ENCODE peak calls at places on chromosome 2, in seven cellular contexts. One of them, this sample, is unnamed.

GRCh38 chr2:24077535-24077877 is 1.4 kb upstream of the SF3B6 start:
- DNase-seq in AG04449: no peak
- DNase-seq in sigmoid colon: no peak
- DNase-seq in choroid plexus epithelial cell: no peak
- DNase-seq in brain microvascular endothelial cell: no peak
- DNase-seq in uterus: no peak
- DNase-seq in small intestine: peak; percentile 48
- DNase-seq in this sample: no peak

GRCh38 chr2:105241443-105241842 is at the start of gene GPR45:
- DNase-seq in AG04449: no peak
- DNase-seq in sigmoid colon: no peak
- DNase-seq in choroid plexus epithelial cell: no peak
- DNase-seq in brain microvascular endothelial cell: no peak
- DNase-seq in uterus: no peak
- DNase-seq in small intestine: no peak
- DNase-seq in this sample: no peak

GRCh38 chr2:221808488-221808887 is 236.4 kb upstream of the EPHA4 start:
- DNase-seq in AG04449: no peak
- DNase-seq in sigmoid colon: no peak
- DNase-seq in choroid plexus epithelial cell: no peak
- DNase-seq in brain microvascular endothelial cell: no peak
- DNase-seq in uterus: no peak
- DNase-seq in small intestine: no peak
- DNase-seq in this sample: no peak

GRCh38 chr2:208147008-208147407 is 1.1 kb upstream of the CRYGB start:
- DNase-seq in AG04449: no peak
- DNase-seq in sigmoid colon: no peak
- DNase-seq in choroid plexus epithelial cell: no peak
- DNase-seq in brain microvascular endothelial cell: no peak
- DNase-seq in uterus: no peak
- DNase-seq in small intestine: no peak
- DNase-seq in this sample: no peak

GRCh38 chr2:109189751-109190150 is 60.7 kb downstream of the SH3RF3 start:
- DNase-seq in AG04449: no peak
- DNase-seq in sigmoid colon: no peak
- DNase-seq in choroid plexus epithelial cell: peak; percentile 50
- DNase-seq in brain microvascular endothelial cell: no peak
- DNase-seq in uterus: no peak
- DNase-seq in small intestine: no peak
- DNase-seq in this sample: no peak

GRCh38 chr2:118846667-118847446 is 591 bp downstream of the EN1 start:
- DNase-seq in AG04449: no peak
- DNase-seq in sigmoid colon: no peak
- DNase-seq in choroid plexus epithelial cell: peak; percentile 26
- DNase-seq in brain microvascular endothelial cell: no peak
- DNase-seq in uterus: no peak
- DNase-seq in small intestine: no peak
- DNase-seq in this sample: no peak

GRCh38 chr2:11872247-11872947 is 126.0 kb downstream of the LPIN1 start:
- DNase-seq in AG04449: no peak
- DNase-seq in sigmoid colon: no peak
- DNase-seq in choroid plexus epithelial cell: peak; percentile 55
- DNase-seq in brain microvascular endothelial cell: peak; percentile 10
- DNase-seq in uterus: no peak
- DNase-seq in small intestine: no peak
- DNase-seq in this sample: peak; percentile 63

GRCh38 chr2:145006957-145007672 is 487.2 kb upstream of the ZEB2 start:
- DNase-seq in AG04449: peak; percentile 96
- DNase-seq in sigmoid colon: no peak
- DNase-seq in choroid plexus epithelial cell: peak; percentile 87
- DNase-seq in brain microvascular endothelial cell: peak; percentile 96
- DNase-seq in uterus: no peak
- DNase-seq in small intestine: no peak
- DNase-seq in this sample: peak; percentile 95

GRCh38 chr2:127439343-127439742 is 21.1 kb downstream of the PROC start:
- DNase-seq in AG04449: no peak
- DNase-seq in sigmoid colon: no peak
- DNase-seq in choroid plexus epithelial cell: no peak
- DNase-seq in brain microvascular endothelial cell: no peak
- DNase-seq in uterus: no peak
- DNase-seq in small intestine: no peak
- DNase-seq in this sample: no peak

GRCh38 chr2:60091884-60092283 is 461.6 kb downstream of the BCL11A start:
- DNase-seq in AG04449: no peak
- DNase-seq in sigmoid colon: no peak
- DNase-seq in choroid plexus epithelial cell: no peak
- DNase-seq in brain microvascular endothelial cell: no peak
- DNase-seq in uterus: no peak
- DNase-seq in small intestine: peak; percentile 96
- DNase-seq in this sample: no peak

GRCh38 chr2:12397861-12398260 is 318.9 kb upstream of the TRIB2 start:
- DNase-seq in AG04449: no peak
- DNase-seq in sigmoid colon: no peak
- DNase-seq in choroid plexus epithelial cell: no peak
- DNase-seq in brain microvascular endothelial cell: no peak
- DNase-seq in uterus: no peak
- DNase-seq in small intestine: no peak
- DNase-seq in this sample: peak; percentile 43

GRCh38 chr2:31333527-31334183 is 80.9 kb downstream of the XDH start:
- DNase-seq in AG04449: no peak
- DNase-seq in sigmoid colon: peak; percentile 79
- DNase-seq in choroid plexus epithelial cell: peak; percentile 93
- DNase-seq in brain microvascular endothelial cell: peak; percentile 77
- DNase-seq in uterus: peak; percentile 55
- DNase-seq in small intestine: peak; percentile 79
- DNase-seq in this sample: peak; percentile 88

GRCh38 chr2:201149064-201149820 is 33.3 kb downstream of the CFLAR start:
- DNase-seq in AG04449: peak; percentile 77
- DNase-seq in sigmoid colon: no peak
- DNase-seq in choroid plexus epithelial cell: peak; percentile 98
- DNase-seq in brain microvascular endothelial cell: peak; percentile 90
- DNase-seq in uterus: no peak
- DNase-seq in small intestine: peak; percentile 98
- DNase-seq in this sample: peak; percentile 95

GRCh38 chr2:126891681-126892500 is 6.8 kb upstream of the TEX51 start:
- DNase-seq in AG04449: no peak
- DNase-seq in sigmoid colon: no peak
- DNase-seq in choroid plexus epithelial cell: no peak
- DNase-seq in brain microvascular endothelial cell: no peak
- DNase-seq in uterus: peak; percentile 1
- DNase-seq in small intestine: peak; percentile 9
- DNase-seq in this sample: no peak

GRCh38 chr2:172836386-172837200 is 100.9 kb downstream of the RAPGEF4 start:
- DNase-seq in AG04449: no peak
- DNase-seq in sigmoid colon: no peak
- DNase-seq in choroid plexus epithelial cell: peak; percentile 49
- DNase-seq in brain microvascular endothelial cell: peak; percentile 59
- DNase-seq in uterus: peak; percentile 50
- DNase-seq in small intestine: peak; percentile 59
- DNase-seq in this sample: peak; percentile 97

GRCh38 chr2:15092691-15093090 is 460.2 kb downstream of the LRATD1 start:
- DNase-seq in AG04449: peak; percentile 26
- DNase-seq in sigmoid colon: no peak
- DNase-seq in choroid plexus epithelial cell: peak; percentile 3
- DNase-seq in brain microvascular endothelial cell: no peak
- DNase-seq in uterus: no peak
- DNase-seq in small intestine: no peak
- DNase-seq in this sample: peak; percentile 22

GRCh38 chr2:78994789-78995188 is 30.7 kb upstream of the REG3G start:
- DNase-seq in AG04449: no peak
- DNase-seq in sigmoid colon: no peak
- DNase-seq in choroid plexus epithelial cell: no peak
- DNase-seq in brain microvascular endothelial cell: no peak
- DNase-seq in uterus: no peak
- DNase-seq in small intestine: no peak
- DNase-seq in this sample: no peak

GRCh38 chr2:78992451-78992806 is 33.1 kb upstream of the REG3G start:
- DNase-seq in AG04449: no peak
- DNase-seq in sigmoid colon: no peak
- DNase-seq in choroid plexus epithelial cell: peak; percentile 19
- DNase-seq in brain microvascular endothelial cell: no peak
- DNase-seq in uterus: no peak
- DNase-seq in small intestine: no peak
- DNase-seq in this sample: no peak

GRCh38 chr2:78993518-78994148 is 31.9 kb upstream of the REG3G start:
- DNase-seq in AG04449: no peak
- DNase-seq in sigmoid colon: no peak
- DNase-seq in choroid plexus epithelial cell: no peak
- DNase-seq in brain microvascular endothelial cell: no peak
- DNase-seq in uterus: no peak
- DNase-seq in small intestine: no peak
- DNase-seq in this sample: no peak

DNA sequence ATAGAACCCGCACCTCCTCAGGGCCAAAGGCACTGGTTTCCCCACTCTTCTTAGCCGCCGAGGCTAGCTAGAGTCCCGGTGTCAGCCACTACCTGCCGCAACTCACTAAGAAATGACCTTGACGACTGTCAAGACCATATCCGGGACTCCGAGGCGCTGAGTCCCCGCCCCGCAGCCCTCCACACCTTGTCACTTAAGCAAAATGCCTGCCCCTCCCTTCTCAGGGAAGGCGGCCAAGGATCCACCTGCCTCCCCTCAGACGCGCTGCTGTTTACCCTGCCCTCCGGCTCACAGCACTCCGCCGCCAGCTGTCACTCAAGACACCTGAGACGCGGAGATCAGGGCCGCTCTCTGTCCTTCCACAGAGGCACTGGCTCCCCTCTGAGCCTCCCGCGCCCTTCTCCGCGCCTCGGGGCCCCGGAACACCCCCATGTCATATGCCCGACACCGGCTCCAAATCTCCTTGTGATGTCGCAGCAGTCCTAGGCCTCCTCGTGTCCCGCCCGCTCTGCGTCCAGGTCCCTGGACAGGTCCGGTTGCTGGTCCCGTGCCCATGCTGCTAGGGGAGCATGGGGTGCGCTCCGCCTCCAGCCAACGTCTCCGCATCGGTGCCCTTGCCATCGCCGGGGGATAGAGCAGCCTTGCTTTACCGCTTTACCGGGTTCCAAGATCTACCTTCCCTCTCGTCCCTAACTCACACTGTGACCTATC is 32.5 kb upstream of the REG3G start:
- DNase-seq in AG04449: no peak
- DNase-seq in sigmoid colon: no peak
- DNase-seq in choroid plexus epithelial cell: no peak
- DNase-seq in brain microvascular endothelial cell: no peak
- DNase-seq in uterus: no peak
- DNase-seq in small intestine: peak; percentile 79
- DNase-seq in this sample: no peak
- H3K4me3 ChIP-seq in AG04449: no peak overlapping the region
- H3K4me3 ChIP-seq in sigmoid colon: peak overlapping the region; percentile 17
- H3K4me3 ChIP-seq in choroid plexus epithelial cell: no peak overlapping the region
- H3K4me3 ChIP-seq in brain microvascular endothelial cell: no peak overlapping the region
- H3K4me3 ChIP-seq in uterus: no peak overlapping the region
- H3K4me3 ChIP-seq in small intestine: no peak overlapping the region
- H3K4me3 ChIP-seq in this sample: no peak overlapping the region

GRCh38 chr2:71504611-71505010 is 51.2 kb downstream of the DYSF start:
- DNase-seq in AG04449: no peak
- DNase-seq in sigmoid colon: peak; percentile 40
- DNase-seq in choroid plexus epithelial cell: no peak
- DNase-seq in brain microvascular endothelial cell: no peak
- DNase-seq in uterus: no peak
- DNase-seq in small intestine: no peak
- DNase-seq in this sample: no peak

GRCh38 chr2:71505086-71505769 is 51.9 kb downstream of the DYSF start:
- DNase-seq in AG04449: no peak
- DNase-seq in sigmoid colon: peak; percentile 56
- DNase-seq in choroid plexus epithelial cell: no peak
- DNase-seq in brain microvascular endothelial cell: no peak
- DNase-seq in uterus: no peak
- DNase-seq in small intestine: no peak
- DNase-seq in this sample: no peak

GRCh38 chr2:71503827-71504226 is 50.5 kb downstream of the DYSF start:
- DNase-seq in AG04449: no peak
- DNase-seq in sigmoid colon: peak; percentile 62
- DNase-seq in choroid plexus epithelial cell: peak; percentile 33
- DNase-seq in brain microvascular endothelial cell: peak; percentile 42
- DNase-seq in uterus: peak; percentile 42
- DNase-seq in small intestine: no peak
- DNase-seq in this sample: peak; percentile 95

GRCh38 chr2:71500426-71501079 is 47.2 kb downstream of the DYSF start:
- DNase-seq in AG04449: no peak
- DNase-seq in sigmoid colon: peak; percentile 56
- DNase-seq in choroid plexus epithelial cell: no peak
- DNase-seq in brain microvascular endothelial cell: no peak
- DNase-seq in uterus: peak; percentile 40
- DNase-seq in small intestine: no peak
- DNase-seq in this sample: peak; percentile 44

GRCh38 chr2:71502941-71503738 is 49.8 kb downstream of the DYSF start:
- DNase-seq in AG04449: no peak
- DNase-seq in sigmoid colon: peak; percentile 59
- DNase-seq in choroid plexus epithelial cell: no peak
- DNase-seq in brain microvascular endothelial cell: no peak
- DNase-seq in uterus: no peak
- DNase-seq in small intestine: no peak
- DNase-seq in this sample: no peak
- H3K4me3 ChIP-seq in AG04449: no peak overlapping the region
- H3K4me3 ChIP-seq in sigmoid colon: no peak overlapping the region
- H3K4me3 ChIP-seq in choroid plexus epithelial cell: no peak overlapping the region
- H3K4me3 ChIP-seq in brain microvascular endothelial cell: no peak overlapping the region
- H3K4me3 ChIP-seq in uterus: no peak overlapping the region
- H3K4me3 ChIP-seq in small intestine: no peak overlapping the region
- H3K4me3 ChIP-seq in this sample: no peak overlapping the region

GRCh38 chr2:64005707-64006356 is 13.4 kb downstream of the VPS54 start:
- DNase-seq in AG04449: no peak
- DNase-seq in sigmoid colon: no peak
- DNase-seq in choroid plexus epithelial cell: no peak
- DNase-seq in brain microvascular endothelial cell: no peak
- DNase-seq in uterus: no peak
- DNase-seq in small intestine: peak; percentile 67
- DNase-seq in this sample: no peak
- H3K4me3 ChIP-seq in AG04449: no peak overlapping the region
- H3K4me3 ChIP-seq in sigmoid colon: no peak overlapping the region
- H3K4me3 ChIP-seq in choroid plexus epithelial cell: no peak overlapping the region
- H3K4me3 ChIP-seq in brain microvascular endothelial cell: no peak overlapping the region
- H3K4me3 ChIP-seq in uterus: no peak overlapping the region
- H3K4me3 ChIP-seq in small intestine: no peak overlapping the region
- H3K4me3 ChIP-seq in this sample: no peak overlapping the region

DNA sequence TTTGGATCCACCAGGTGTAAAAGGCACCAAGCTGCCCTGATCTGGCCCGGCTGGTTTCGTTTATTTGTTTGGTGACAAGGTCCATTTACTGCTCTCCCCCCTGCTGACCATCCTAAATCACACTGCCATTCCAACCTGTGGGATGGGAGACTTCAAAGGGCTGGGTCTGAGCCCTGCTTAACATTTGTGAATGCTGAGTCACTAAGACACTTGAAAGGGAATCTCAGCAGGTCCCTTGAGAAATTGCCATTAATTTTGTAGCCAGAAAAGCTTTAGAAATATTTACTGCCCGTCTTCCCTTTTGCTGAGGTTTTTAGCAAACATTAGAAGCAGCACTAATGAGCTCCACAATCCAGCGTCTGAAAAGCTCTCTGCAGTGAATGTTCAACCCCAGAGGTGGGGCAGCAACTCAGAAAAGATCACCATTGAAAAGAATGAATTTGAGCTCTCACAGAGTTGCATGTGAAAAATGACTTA is 133.8 kb downstream of the ARL4C start:
- DNase-seq in AG04449: no peak
- DNase-seq in sigmoid colon: no peak
- DNase-seq in choroid plexus epithelial cell: peak; percentile 37
- DNase-seq in brain microvascular endothelial cell: no peak
- DNase-seq in uterus: no peak
- DNase-seq in small intestine: no peak
- DNase-seq in this sample: no peak
- H3K4me3 ChIP-seq in AG04449: no peak overlapping the region
- H3K4me3 ChIP-seq in sigmoid colon: no peak overlapping the region
- H3K4me3 ChIP-seq in choroid plexus epithelial cell: no peak overlapping the region
- H3K4me3 ChIP-seq in brain microvascular endothelial cell: no peak overlapping the region
- H3K4me3 ChIP-seq in uterus: no peak overlapping the region
- H3K4me3 ChIP-seq in small intestine: no peak overlapping the region
- H3K4me3 ChIP-seq in this sample: no peak overlapping the region

This sample was measured in epithelial cell of esophagus.